ENCODE peak calls at places on chromosomes 1 and 21, in seven cellular contexts. A, L, V, Z, J, I and H are unnamed samples.

GRCh38 chr1:87872189-87872588 is 543.5 kb downstream of the LMO4 start:
- DNase-seq in L (no peak), J (no peak), I (no peak), V (no peak), Z (no peak), A (no peak), H (no peak)

GRCh38 chr1:74522143-74522542 is 9.7 kb upstream of the LRRC53 start:
- DNase-seq in V (no peak), I (no peak), Z (no peak), L (no peak), A (no peak), J (no peak), H (no peak)

GRCh38 chr21:35343046-35343816 is 294.1 kb upstream of the RUNX1 start:
- DNase-seq in J (no peak), A (no peak), Z (no peak), L (no peak), V (no peak), I (no peak), H (no peak)

GRCh38 chr1:41350055-41350378 is 11.2 kb upstream of the FOXO6 start:
- DNase-seq in Z (no peak), L (no peak), V (no peak), I (no peak), J (no peak), A (no peak), H (no peak)

GRCh38 chr1:41862411-41863221 is 56.1 kb downstream of the HIVEP3 start:
- DNase-seq in A (peak; percentile 49), I (no peak), J (no peak), L (peak; percentile 28), V (no peak), Z (peak; percentile 64), H (no peak)

GRCh38 chr1:35537788-35538187 is 19.4 kb downstream of the KIAA0319L start:
- DNase-seq in I (no peak), J (no peak), A (no peak), Z (no peak), V (no peak), L (no peak), H (no peak)

GRCh38 chr1:112060266-112060665 is 70.8 kb upstream of the KCND3 start:
- DNase-seq in L (no peak), J (no peak), V (peak; percentile 54), I (no peak), A (no peak), Z (no peak), H (no peak)

GRCh38 chr1:88293791-88294190 is 390.3 kb upstream of the PKN2 start:
- DNase-seq in I (no peak), V (no peak), J (no peak), L (no peak), A (no peak), Z (no peak), H (no peak)

GRCh38 chr1:28249013-28249870 is 10.1 kb upstream of the SESN2 start:
- DNase-seq in V (no peak), I (no peak), L (no peak), A (peak; percentile 23), Z (peak; percentile 36), J (no peak), H (no peak)

GRCh38 chr1:15751739-15752138 is 6.9 kb upstream of the FBLIM1 start:
- DNase-seq in L (no peak), A (no peak), I (no peak), V (no peak), J (no peak), Z (no peak), H (no peak)

GRCh38 chr1:189597083-189597482 is 880.6 kb downstream of the BRINP3 start:
- DNase-seq in A (no peak), Z (no peak), J (no peak), L (no peak), I (no peak), V (no peak), H (no peak)

GRCh38 chr21:46352913-46353312 is 29.0 kb downstream of the PCNT start:
- DNase-seq in L (no peak), Z (no peak), A (no peak), J (no peak), V (no peak), I (no peak), H (no peak)

GRCh38 chr1:89660086-89660946 is 27.4 kb downstream of the LRRC8C start:
- DNase-seq in L (peak; percentile 30), A (no peak), Z (no peak), V (no peak), I (no peak), J (no peak), H (peak; percentile 25)

GRCh38 chr1:59008599-59009347 is 224.9 kb upstream of the JUN start:
- DNase-seq in L (no peak), Z (no peak), J (no peak), V (no peak), A (no peak), I (no peak), H (no peak)

GRCh38 chr1:234961468-234962339 is 166.9 kb downstream of the TOMM20 start:
- DNase-seq in Z (no peak), J (no peak), L (peak; percentile 82), I (no peak), A (no peak), V (no peak), H (no peak)

GRCh38 chr1:110857964-110858948 is 14.7 kb upstream of the CD53 start:
- DNase-seq in Z (no peak), J (no peak), L (no peak), A (no peak), I (no peak), V (no peak), H (no peak)

GRCh38 chr1:6353605-6353947 is 40.0 kb downstream of the ACOT7 start:
- DNase-seq in L (no peak), J (no peak), A (no peak), V (no peak), Z (no peak), I (no peak), H (no peak)

GRCh38 chr1:46643368-46643775 is 24.8 kb downstream of the ATPAF1 start:
- DNase-seq in J (no peak), I (no peak), L (peak; percentile 87), A (no peak), V (peak; percentile 99), Z (no peak), H (no peak)

GRCh38 chr1:15834406-15835204 is 12.9 kb upstream of the SPEN start:
- DNase-seq in V (peak; percentile 88), I (peak; percentile 86), L (peak; percentile 77), Z (peak; percentile 91), J (peak; percentile 81), A (peak; percentile 90), H (peak; percentile 86)